ENCODE peak calls at places on chromosome 19, in seven cellular contexts. O is activated CD8-positive, alpha-beta T cell treated with anti-CD3 and anti-CD28 coated beads, Interleukin-2, amount 10 ng/mL, durations not matched to agents 7 days and 5 days; M is T-helper 2 cell; H is pancreas; W is glutamatergic neuron; G is HEK293T; R is progenitor cell of endocrine pancreas. U is an unnamed sample.
A peak's percentile ranks its signal among the peaks of the same experiment; 100 is the strongest.

GRCh38 chr19:2554856-2555255 is 78.9 kb downstream of the GADD45B start:
- DNase-seq in M (no peak), W (no peak), R (no peak), H (no peak), O (no peak), G (no peak), U (no peak)

GRCh38 chr19:47445527-47445926 is 26.2 kb downstream of the SLC8A2 start:
- DNase-seq in R (no peak), O (no peak), G (no peak), H (no peak), W (peak; percentile 75), M (no peak), U (no peak)

GRCh38 chr19:9566729-9567128 is 17.6 kb downstream of the ZNF121 start:
- DNase-seq in H (no peak), O (no peak), G (peak; percentile 6), R (no peak), M (no peak), W (no peak), U (no peak)

GRCh38 chr19:10625762-10626138 is 397 bp downstream of the SLC44A2 start:
- DNase-seq in G (no peak), M (no peak), H (no peak), O (no peak), R (no peak), W (no peak), U (no peak)

GRCh38 chr19:48246101-48246500 is 9.6 kb downstream of the CARD8 start:
- DNase-seq in M (no peak), R (no peak), W (no peak), G (no peak), H (no peak), O (no peak), U (no peak)

GRCh38 chr19:55504252-55504603 is 16.0 kb downstream of the SSC5D start:
- DNase-seq in G (no peak), W (no peak), R (no peak), H (no peak), O (no peak), M (no peak), U (no peak)

GRCh38 chr19:52898101-52898500 is 666 bp upstream of the ZNF320 start:
- DNase-seq in M (no peak), R (no peak), W (peak; percentile 32), G (no peak), H (no peak), O (no peak), U (no peak)

GRCh38 chr19:11848594-11849263 is at the start of gene ZNF439:
- DNase-seq in H (peak; percentile 91), O (peak; percentile 95), W (peak; percentile 90), R (peak; percentile 12), M (peak; percentile 81), G (no peak), U (peak; percentile 81)

GRCh38 chr19:49690656-49691242 is at the start of gene CPT1C:
- DNase-seq in O (peak; percentile 47), H (peak; percentile 83), M (peak; percentile 58), R (peak; percentile 64), W (peak; percentile 93), G (no peak), U (no peak)

GRCh38 chr19:33290082-33290815 is 12.1 kb downstream of the CEBPA start:
- DNase-seq in H (no peak), G (no peak), W (no peak), R (no peak), O (no peak), M (no peak), U (no peak)

GRCh38 chr19:17337675-17338439 is 504 bp downstream of the GTPBP3 start:
- DNase-seq in R (no peak), G (peak; percentile 44), H (peak; percentile 67), O (peak; percentile 58), M (peak; percentile 15), W (no peak), U (no peak)

GRCh38 chr19:11225815-11226214 is 13.6 kb upstream of the ANGPTL8 start:
- DNase-seq in O (no peak), H (no peak), W (no peak), G (no peak), R (no peak), M (no peak), U (no peak)

GRCh38 chr19:46772170-46773017 is 16.0 kb downstream of the SLC1A5 start:
- DNase-seq in H (no peak), W (no peak), O (no peak), M (no peak), R (no peak), G (no peak), U (no peak)

GRCh38 chr19:39308531-39309304 is 11.9 kb downstream of the LRFN1 start:
- DNase-seq in M (no peak), H (peak; percentile 18), O (no peak), G (no peak), R (no peak), W (peak; percentile 53), U (no peak)

GRCh38 chr19:35135389-35135909 is 590 bp upstream of the LGI4 start:
- DNase-seq in R (peak; percentile 79), H (peak; percentile 90), W (peak; percentile 93), M (peak; percentile 44), O (peak; percentile 78), G (peak; percentile 88), U (peak; percentile 49)

GRCh38 chr19:55487884-55488687 is at the start of gene SSC5D:
- DNase-seq in O (no peak), H (no peak), W (peak; percentile 66), G (no peak), R (no peak), M (no peak), U (no peak)

GRCh38 chr19:53980553-53981407 is 10.7 kb upstream of the CACNG6 start:
- DNase-seq in W (peak; percentile 59), R (no peak), O (no peak), M (no peak), H (no peak), G (peak; percentile 67), U (no peak)

GRCh38 chr19:38648789-38649304 is 1.4 kb downstream of the ACTN4 start:
- DNase-seq in H (no peak), R (no peak), W (no peak), M (no peak), G (no peak), O (no peak), U (no peak)

GRCh38 chr19:46766569-46767317 is 20.5 kb upstream of the STRN4 start:
- DNase-seq in M (peak; percentile 51), G (peak; percentile 74), R (no peak), O (peak; percentile 75), W (peak; percentile 36), H (peak; percentile 72), U (no peak)

GRCh38 chr19:44975444-44975843 is 20.3 kb downstream of the CLPTM1 start:
- DNase-seq in G (no peak), W (no peak), M (no peak), H (no peak), R (no peak), O (no peak), U (no peak)

GRCh38 chr19:33797821-33798633 is 1.4 kb downstream of the KCTD15 start:
- DNase-seq in O (no peak), H (peak; percentile 83), G (peak; percentile 36), W (peak; percentile 70), R (no peak), M (no peak), U (no peak)

GRCh38 chr19:47263169-47263560 is 6.8 kb downstream of the CCDC9 start:
- DNase-seq in G (no peak), O (no peak), M (no peak), R (no peak), W (no peak), H (no peak), U (no peak)

GRCh38 chr19:32324631-32325215 is 20.7 kb upstream of the ZNF507 start:
- DNase-seq in M (no peak), G (no peak), W (no peak), H (no peak), R (no peak), O (no peak), U (no peak)

GRCh38 chr19:41546386-41546789 is 29.6 kb upstream of the CEACAM21 start:
- DNase-seq in G (no peak), M (no peak), R (no peak), O (peak; percentile 52), W (no peak), H (no peak), U (no peak)

GRCh38 chr19:46486358-46486757 is 9.3 kb downstream of the PNMA8B start:
- DNase-seq in M (no peak), W (no peak), R (no peak), O (no peak), H (no peak), G (no peak), U (no peak)

GRCh38 chr19:6459356-6460098 is at the start of gene SLC25A23:
- DNase-seq in R (peak; percentile 65), M (peak; percentile 49), W (peak; percentile 80), H (peak; percentile 85), G (peak; percentile 88), O (peak; percentile 70), U (peak; percentile 28)

GRCh38 chr19:58572818-58573657 is at the start of gene MZF1:
- DNase-seq in G (peak; percentile 95), W (peak; percentile 99), O (peak; percentile 100), M (peak; percentile 100), H (peak; percentile 96), R (peak; percentile 99), U (peak; percentile 100)

GRCh38 chr19:15331419-15332310 is 674 bp downstream of the BRD4 start:
- DNase-seq in R (peak; percentile 20), W (peak; percentile 58), H (peak; percentile 81), G (peak; percentile 58), M (peak; percentile 57), O (peak; percentile 69), U (peak; percentile 53)

GRCh38 chr19:2603320-2603719 is 99.2 kb downstream of the GNG7 start:
- DNase-seq in M (no peak), R (no peak), W (peak; percentile 35), O (no peak), G (no peak), H (no peak), U (no peak)